ENCODE peak calls at places on chromosomes 12 and 14, in eight cellular contexts. One of them, this sample, is unnamed.

GRCh38 chr14:32611752-32612151 is 282.7 kb downstream of the AKAP6 start:
- DNase-seq in body of pancreas: no peak
- DNase-seq in left ventricle myocardium inferior: no peak
- DNase-seq in lower leg skin: no peak
- DNase-seq in CD8-positive, alpha-beta T cell: no peak
- DNase-seq in CD8-positive, alpha-beta memory T cell: no peak
- DNase-seq in fibroblast of lung: peak; percentile 82
- DNase-seq in adrenal gland: no peak
- DNase-seq in this sample: no peak

GRCh38 chr12:65657635-65658034 is 166.6 kb upstream of the HMGA2 start:
- DNase-seq in body of pancreas: no peak
- DNase-seq in left ventricle myocardium inferior: no peak
- DNase-seq in lower leg skin: no peak
- DNase-seq in CD8-positive, alpha-beta T cell: no peak
- DNase-seq in CD8-positive, alpha-beta memory T cell: no peak
- DNase-seq in fibroblast of lung: no peak
- DNase-seq in adrenal gland: no peak
- DNase-seq in this sample: no peak

GRCh38 chr12:123142948-123143752 is 7.7 kb downstream of the PITPNM2 start:
- DNase-seq in body of pancreas: no peak
- DNase-seq in left ventricle myocardium inferior: no peak
- DNase-seq in lower leg skin: no peak
- DNase-seq in CD8-positive, alpha-beta T cell: no peak
- DNase-seq in CD8-positive, alpha-beta memory T cell: no peak
- DNase-seq in fibroblast of lung: no peak
- DNase-seq in adrenal gland: no peak
- DNase-seq in this sample: no peak

GRCh38 chr14:68255697-68256178 is 436.2 kb downstream of the RAD51B start:
- DNase-seq in body of pancreas: no peak
- DNase-seq in left ventricle myocardium inferior: no peak
- DNase-seq in lower leg skin: no peak
- DNase-seq in CD8-positive, alpha-beta T cell: no peak
- DNase-seq in CD8-positive, alpha-beta memory T cell: no peak
- DNase-seq in fibroblast of lung: peak; percentile 84
- DNase-seq in adrenal gland: no peak
- DNase-seq in this sample: no peak

GRCh38 chr12:97501422-97501821 is 38.8 kb downstream of the RMST start:
- DNase-seq in body of pancreas: no peak
- DNase-seq in left ventricle myocardium inferior: no peak
- DNase-seq in lower leg skin: no peak
- DNase-seq in CD8-positive, alpha-beta T cell: no peak
- DNase-seq in CD8-positive, alpha-beta memory T cell: no peak
- DNase-seq in fibroblast of lung: no peak
- DNase-seq in adrenal gland: no peak
- DNase-seq in this sample: no peak

GRCh38 chr12:40262657-40263056 is 37.9 kb downstream of the LRRK2 start:
- DNase-seq in body of pancreas: no peak
- DNase-seq in left ventricle myocardium inferior: no peak
- DNase-seq in lower leg skin: no peak
- DNase-seq in CD8-positive, alpha-beta T cell: no peak
- DNase-seq in CD8-positive, alpha-beta memory T cell: no peak
- DNase-seq in fibroblast of lung: no peak
- DNase-seq in adrenal gland: no peak
- DNase-seq in this sample: no peak

GRCh38 chr14:73712071-73712506 is 2.1 kb downstream of the PNMA1 start:
- DNase-seq in body of pancreas: no peak
- DNase-seq in left ventricle myocardium inferior: no peak
- DNase-seq in lower leg skin: no peak
- DNase-seq in CD8-positive, alpha-beta T cell: no peak
- DNase-seq in CD8-positive, alpha-beta memory T cell: no peak
- DNase-seq in fibroblast of lung: no peak
- DNase-seq in adrenal gland: no peak
- DNase-seq in this sample: peak; percentile 16

GRCh38 chr14:51394391-51394790 is 154.3 kb downstream of the TMX1 start:
- DNase-seq in body of pancreas: no peak
- DNase-seq in left ventricle myocardium inferior: no peak
- DNase-seq in lower leg skin: no peak
- DNase-seq in CD8-positive, alpha-beta T cell: no peak
- DNase-seq in CD8-positive, alpha-beta memory T cell: no peak
- DNase-seq in fibroblast of lung: peak; percentile 34
- DNase-seq in adrenal gland: no peak
- DNase-seq in this sample: no peak

GRCh38 chr12:24482882-24483604 is 465.9 kb downstream of the BCAT1 start:
- DNase-seq in body of pancreas: no peak
- DNase-seq in left ventricle myocardium inferior: no peak
- DNase-seq in lower leg skin: no peak
- DNase-seq in CD8-positive, alpha-beta T cell: no peak
- DNase-seq in CD8-positive, alpha-beta memory T cell: no peak
- DNase-seq in fibroblast of lung: peak; percentile 28
- DNase-seq in adrenal gland: no peak
- DNase-seq in this sample: peak; percentile 11

GRCh38 chr12:53631721-53632120 is 5.5 kb upstream of the ATF7 start:
- DNase-seq in body of pancreas: no peak
- DNase-seq in left ventricle myocardium inferior: no peak
- DNase-seq in lower leg skin: no peak
- DNase-seq in CD8-positive, alpha-beta T cell: no peak
- DNase-seq in CD8-positive, alpha-beta memory T cell: no peak
- DNase-seq in fibroblast of lung: no peak
- DNase-seq in adrenal gland: no peak
- DNase-seq in this sample: no peak

GRCh38 chr12:26369588-26369987 is 174.2 kb downstream of the SSPN start:
- DNase-seq in body of pancreas: no peak
- DNase-seq in left ventricle myocardium inferior: no peak
- DNase-seq in lower leg skin: no peak
- DNase-seq in CD8-positive, alpha-beta T cell: no peak
- DNase-seq in CD8-positive, alpha-beta memory T cell: no peak
- DNase-seq in fibroblast of lung: peak; percentile 74
- DNase-seq in adrenal gland: peak; percentile 73
- DNase-seq in this sample: peak; percentile 68

GRCh38 chr12:42981379-42981778 is 391.8 kb upstream of the PRICKLE1 start:
- DNase-seq in body of pancreas: no peak
- DNase-seq in left ventricle myocardium inferior: no peak
- DNase-seq in lower leg skin: no peak
- DNase-seq in CD8-positive, alpha-beta T cell: no peak
- DNase-seq in CD8-positive, alpha-beta memory T cell: no peak
- DNase-seq in fibroblast of lung: peak; percentile 34
- DNase-seq in adrenal gland: no peak
- DNase-seq in this sample: peak; percentile 80

GRCh38 chr12:48542300-48542928 is 17.0 kb downstream of the OR8S1 start:
- DNase-seq in body of pancreas: peak; percentile 16
- DNase-seq in left ventricle myocardium inferior: no peak
- DNase-seq in lower leg skin: no peak
- DNase-seq in CD8-positive, alpha-beta T cell: no peak
- DNase-seq in CD8-positive, alpha-beta memory T cell: no peak
- DNase-seq in fibroblast of lung: peak; percentile 27
- DNase-seq in adrenal gland: peak; percentile 24
- DNase-seq in this sample: peak; percentile 25

GRCh38 chr12:92530706-92531105 is 172.1 kb upstream of the PLEKHG7 start:
- DNase-seq in body of pancreas: no peak
- DNase-seq in left ventricle myocardium inferior: no peak
- DNase-seq in lower leg skin: no peak
- DNase-seq in CD8-positive, alpha-beta T cell: no peak
- DNase-seq in CD8-positive, alpha-beta memory T cell: no peak
- DNase-seq in fibroblast of lung: no peak
- DNase-seq in adrenal gland: no peak
- DNase-seq in this sample: no peak

GRCh38 chr14:99214701-99215100 is 57.3 kb downstream of the BCL11B start:
- DNase-seq in body of pancreas: no peak
- DNase-seq in left ventricle myocardium inferior: no peak
- DNase-seq in lower leg skin: no peak
- DNase-seq in CD8-positive, alpha-beta T cell: no peak
- DNase-seq in CD8-positive, alpha-beta memory T cell: no peak
- DNase-seq in fibroblast of lung: no peak
- DNase-seq in adrenal gland: no peak
- DNase-seq in this sample: no peak

GRCh38 chr14:99217556-99217955 is 54.4 kb downstream of the BCL11B start:
- DNase-seq in body of pancreas: no peak
- DNase-seq in left ventricle myocardium inferior: no peak
- DNase-seq in lower leg skin: no peak
- DNase-seq in CD8-positive, alpha-beta T cell: no peak
- DNase-seq in CD8-positive, alpha-beta memory T cell: no peak
- DNase-seq in fibroblast of lung: no peak
- DNase-seq in adrenal gland: no peak
- DNase-seq in this sample: no peak

GRCh38 chr14:99217066-99217465 is 54.9 kb downstream of the BCL11B start:
- DNase-seq in body of pancreas: no peak
- DNase-seq in left ventricle myocardium inferior: no peak
- DNase-seq in lower leg skin: no peak
- DNase-seq in CD8-positive, alpha-beta T cell: no peak
- DNase-seq in CD8-positive, alpha-beta memory T cell: no peak
- DNase-seq in fibroblast of lung: no peak
- DNase-seq in adrenal gland: no peak
- DNase-seq in this sample: no peak

GRCh38 chr14:99215277-99215676 is 56.7 kb downstream of the BCL11B start:
- DNase-seq in body of pancreas: no peak
- DNase-seq in left ventricle myocardium inferior: no peak
- DNase-seq in lower leg skin: no peak
- DNase-seq in CD8-positive, alpha-beta T cell: no peak
- DNase-seq in CD8-positive, alpha-beta memory T cell: no peak
- DNase-seq in fibroblast of lung: peak; percentile 36
- DNase-seq in adrenal gland: no peak
- DNase-seq in this sample: peak; percentile 72

DNA sequence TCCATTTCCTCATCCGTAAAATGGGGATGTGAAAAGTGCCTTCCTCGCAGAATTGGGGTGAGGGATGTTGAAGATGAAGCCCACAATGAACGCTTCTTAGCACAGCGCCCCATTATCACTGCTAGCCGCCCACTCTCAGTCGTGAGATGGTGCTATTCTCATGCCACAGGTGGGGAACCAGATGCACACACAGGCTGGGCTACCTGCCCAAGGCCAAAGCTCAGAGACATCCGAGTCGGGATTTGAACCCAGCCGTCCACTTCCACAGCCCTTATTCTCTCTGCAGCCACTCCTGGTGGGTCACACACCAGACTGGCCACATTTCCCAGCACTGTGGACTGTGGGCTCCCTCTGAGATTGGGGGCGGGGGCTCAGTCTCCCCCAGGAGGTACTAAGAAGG is 55.8 kb downstream of the BCL11B start:
- DNase-seq in body of pancreas: no peak
- DNase-seq in left ventricle myocardium inferior: no peak
- DNase-seq in lower leg skin: no peak
- DNase-seq in CD8-positive, alpha-beta T cell: no peak
- DNase-seq in CD8-positive, alpha-beta memory T cell: no peak
- DNase-seq in fibroblast of lung: no peak
- DNase-seq in adrenal gland: no peak
- DNase-seq in this sample: no peak
- H3K4me3 ChIP-seq in body of pancreas: no peak overlapping the region
- H3K4me3 ChIP-seq in left ventricle myocardium inferior: no peak overlapping the region
- H3K4me3 ChIP-seq in lower leg skin: no peak overlapping the region
- H3K4me3 ChIP-seq in CD8-positive, alpha-beta T cell: peak overlapping the region; percentile 18
- H3K4me3 ChIP-seq in CD8-positive, alpha-beta memory T cell: peak overlapping the region; percentile 33
- H3K4me3 ChIP-seq in fibroblast of lung: no peak overlapping the region
- H3K4me3 ChIP-seq in adrenal gland: no peak overlapping the region
- H3K4me3 ChIP-seq in this sample: no peak overlapping the region

GRCh38 chr14:71687115-71687836 is 245.0 kb upstream of the RGS6 start:
- DNase-seq in body of pancreas: no peak
- DNase-seq in left ventricle myocardium inferior: no peak
- DNase-seq in lower leg skin: no peak
- DNase-seq in CD8-positive, alpha-beta T cell: no peak
- DNase-seq in CD8-positive, alpha-beta memory T cell: no peak
- DNase-seq in fibroblast of lung: peak; percentile 29
- DNase-seq in adrenal gland: no peak
- DNase-seq in this sample: no peak
- H3K4me3 ChIP-seq in body of pancreas: no peak overlapping the region
- H3K4me3 ChIP-seq in left ventricle myocardium inferior: no peak overlapping the region
- H3K4me3 ChIP-seq in lower leg skin: no peak overlapping the region
- H3K4me3 ChIP-seq in CD8-positive, alpha-beta T cell: no peak overlapping the region
- H3K4me3 ChIP-seq in CD8-positive, alpha-beta memory T cell: no peak overlapping the region
- H3K4me3 ChIP-seq in fibroblast of lung: no peak overlapping the region
- H3K4me3 ChIP-seq in adrenal gland: no peak overlapping the region
- H3K4me3 ChIP-seq in this sample: no peak overlapping the region

GRCh38 chr14:82963756-82964155 is 1430.1 kb upstream of the SEL1L start:
- DNase-seq in body of pancreas: no peak
- DNase-seq in left ventricle myocardium inferior: no peak
- DNase-seq in lower leg skin: no peak
- DNase-seq in CD8-positive, alpha-beta T cell: no peak
- DNase-seq in CD8-positive, alpha-beta memory T cell: no peak
- DNase-seq in fibroblast of lung: no peak
- DNase-seq in adrenal gland: no peak
- DNase-seq in this sample: no peak
- H3K4me3 ChIP-seq in body of pancreas: no peak overlapping the region
- H3K4me3 ChIP-seq in left ventricle myocardium inferior: no peak overlapping the region
- H3K4me3 ChIP-seq in lower leg skin: no peak overlapping the region
- H3K4me3 ChIP-seq in CD8-positive, alpha-beta T cell: no peak overlapping the region
- H3K4me3 ChIP-seq in CD8-positive, alpha-beta memory T cell: no peak overlapping the region
- H3K4me3 ChIP-seq in fibroblast of lung: no peak overlapping the region
- H3K4me3 ChIP-seq in adrenal gland: no peak overlapping the region
- H3K4me3 ChIP-seq in this sample: no peak overlapping the region

DNA sequence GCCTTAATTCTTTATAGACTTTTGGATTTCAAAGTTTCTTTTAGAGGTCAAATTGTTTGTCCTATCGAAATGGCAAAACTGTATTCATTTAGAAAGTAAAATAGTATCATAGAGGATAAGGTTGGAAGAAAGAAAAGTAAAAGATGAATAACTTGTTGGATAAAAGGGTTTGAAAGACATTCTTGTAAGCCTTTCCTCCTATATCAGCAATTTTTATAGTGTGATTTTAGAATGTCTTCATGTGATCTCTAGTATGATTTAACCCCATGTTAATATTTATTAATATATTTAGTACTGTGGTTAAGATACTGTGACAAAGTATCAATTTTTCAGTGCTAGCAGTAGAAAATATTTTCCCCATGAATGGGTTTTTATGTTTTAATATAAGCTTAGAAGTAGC is 4.5 kb downstream of the ARF6 start:
- DNase-seq in body of pancreas: no peak
- DNase-seq in left ventricle myocardium inferior: no peak
- DNase-seq in lower leg skin: no peak
- DNase-seq in CD8-positive, alpha-beta T cell: no peak
- DNase-seq in CD8-positive, alpha-beta memory T cell: no peak
- DNase-seq in fibroblast of lung: no peak
- DNase-seq in adrenal gland: no peak
- DNase-seq in this sample: no peak
- H3K4me3 ChIP-seq in body of pancreas: no peak overlapping the region
- H3K4me3 ChIP-seq in left ventricle myocardium inferior: peak overlapping the region; percentile 96
- H3K4me3 ChIP-seq in lower leg skin: no peak overlapping the region
- H3K4me3 ChIP-seq in CD8-positive, alpha-beta T cell: no peak overlapping the region
- H3K4me3 ChIP-seq in CD8-positive, alpha-beta memory T cell: peak overlapping the region; percentile 30
- H3K4me3 ChIP-seq in fibroblast of lung: peak overlapping the region; percentile 73
- H3K4me3 ChIP-seq in adrenal gland: no peak overlapping the region
- H3K4me3 ChIP-seq in this sample: no peak overlapping the region

DNA sequence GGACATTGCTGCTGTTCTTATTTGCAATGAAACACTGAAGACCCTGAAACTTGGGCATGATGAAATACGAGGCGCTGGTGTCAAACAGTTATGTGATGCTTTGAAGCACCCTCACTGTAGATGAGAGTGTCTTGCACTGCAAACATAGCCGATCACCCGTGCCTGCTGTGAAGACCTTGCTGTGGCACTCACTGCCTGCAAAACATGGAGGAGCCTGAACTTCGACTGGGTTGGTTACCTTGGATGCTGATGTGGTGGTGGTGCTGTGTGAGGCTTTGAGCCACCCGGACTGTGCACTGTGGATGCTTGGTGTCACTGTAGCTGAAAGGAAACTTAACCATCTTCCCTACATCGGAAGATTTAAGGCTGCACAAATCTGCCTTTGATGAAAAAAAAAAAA is 162.9 kb downstream of the GLT1D1 start:
- DNase-seq in body of pancreas: no peak
- DNase-seq in left ventricle myocardium inferior: no peak
- DNase-seq in lower leg skin: no peak
- DNase-seq in CD8-positive, alpha-beta T cell: no peak
- DNase-seq in CD8-positive, alpha-beta memory T cell: no peak
- DNase-seq in fibroblast of lung: no peak
- DNase-seq in adrenal gland: no peak
- DNase-seq in this sample: no peak
- H3K4me3 ChIP-seq in body of pancreas: no peak overlapping the region
- H3K4me3 ChIP-seq in left ventricle myocardium inferior: no peak overlapping the region
- H3K4me3 ChIP-seq in lower leg skin: no peak overlapping the region
- H3K4me3 ChIP-seq in CD8-positive, alpha-beta T cell: no peak overlapping the region
- H3K4me3 ChIP-seq in CD8-positive, alpha-beta memory T cell: no peak overlapping the region
- H3K4me3 ChIP-seq in fibroblast of lung: no peak overlapping the region
- H3K4me3 ChIP-seq in adrenal gland: no peak overlapping the region
- H3K4me3 ChIP-seq in this sample: no peak overlapping the region

GRCh38 chr12:85424581-85425348 is 144.7 kb downstream of the ALX1 start:
- DNase-seq in body of pancreas: peak; percentile 46
- DNase-seq in left ventricle myocardium inferior: no peak
- DNase-seq in lower leg skin: no peak
- DNase-seq in CD8-positive, alpha-beta T cell: no peak
- DNase-seq in CD8-positive, alpha-beta memory T cell: no peak
- DNase-seq in fibroblast of lung: peak; percentile 25
- DNase-seq in adrenal gland: no peak
- DNase-seq in this sample: no peak
- H3K4me3 ChIP-seq in body of pancreas: no peak overlapping the region
- H3K4me3 ChIP-seq in left ventricle myocardium inferior: no peak overlapping the region
- H3K4me3 ChIP-seq in lower leg skin: no peak overlapping the region
- H3K4me3 ChIP-seq in CD8-positive, alpha-beta T cell: no peak overlapping the region
- H3K4me3 ChIP-seq in CD8-positive, alpha-beta memory T cell: no peak overlapping the region
- H3K4me3 ChIP-seq in fibroblast of lung: no peak overlapping the region
- H3K4me3 ChIP-seq in adrenal gland: no peak overlapping the region
- H3K4me3 ChIP-seq in this sample: no peak overlapping the region

This sample was measured in SJSA1.